ENCODE peak calls at places on chromosomes 13 and 19, in four cellular contexts. P, N, Z and H are unnamed samples.

GRCh38 chr13:59979589-59979988 is 184.1 kb downstream of the DIAPH3 start:
- DNase-seq in P (peak; percentile 23), N (no peak), Z (no peak), H (no peak)

GRCh38 chr13:66703597-66703996 is 526.5 kb downstream of the PCDH9 start:
- DNase-seq in P (no peak), N (no peak), Z (no peak), H (no peak)

GRCh38 chr13:109918179-109918651 is 131.8 kb upstream of the IRS2 start:
- DNase-seq in P (no peak), N (no peak), Z (no peak), H (no peak)

GRCh38 chr13:54317722-54318121 is 1289.1 kb downstream of the OLFM4 start:
- DNase-seq in P (no peak), N (peak; percentile 65), Z (no peak), H (no peak)

GRCh38 chr19:6099633-6100032 is 10.7 kb downstream of the RFX2 start:
- DNase-seq in P (no peak), N (no peak), Z (no peak), H (no peak)

GRCh38 chr19:4781851-4782250 is 9.7 kb upstream of the FEM1A start:
- DNase-seq in P (no peak), N (no peak), Z (no peak), H (no peak)

GRCh38 chr13:36130542-36131214 is 504 bp downstream of the DCLK1 start:
- DNase-seq in P (no peak), N (peak; percentile 78), Z (no peak), H (no peak)

GRCh38 chr19:6362351-6362801 is 1.0 kb downstream of the CLPP start:
- DNase-seq in P (peak; percentile 72), N (no peak), Z (no peak), H (no peak)

GRCh38 chr19:7262470-7262869 is 31.7 kb downstream of the INSR start:
- DNase-seq in P (no peak), N (no peak), Z (no peak), H (no peak)

GRCh38 chr13:77916481-77916880 is 2.1 kb downstream of the EDNRB start:
- DNase-seq in P (no peak), N (no peak), Z (no peak), H (no peak)

GRCh38 chr13:32045537-32045936 is 14.0 kb downstream of the FRY start:
- DNase-seq in P (no peak), N (no peak), Z (no peak), H (no peak)

GRCh38 chr19:459724-460511 is 915 bp downstream of the SHC2 start:
- DNase-seq in P (peak; percentile 23), N (peak; percentile 86), Z (peak; percentile 43), H (no peak)

GRCh38 chr19:41431426-41432386 is 4.5 kb upstream of the B3GNT8 start:
- DNase-seq in P (no peak), N (no peak), Z (no peak), H (no peak)

GRCh38 chr19:409515-410242 is 732 bp upstream of the C2CD4C start:
- DNase-seq in P (no peak), N (peak; percentile 67), Z (peak; percentile 8), H (no peak)

GRCh38 chr13:19782049-19782726 is 557 bp downstream of the PSPC1 start:
- DNase-seq in P (no peak), N (peak; percentile 86), Z (peak; percentile 19), H (peak; percentile 49)

GRCh38 chr19:56956503-56957226 is 116.1 kb upstream of the PEG3 start:
- DNase-seq in P (no peak), N (no peak), Z (no peak), H (no peak)

GRCh38 chr19:14632286-14632685 is 42.4 kb downstream of the ADGRE3 start:
- DNase-seq in P (peak; percentile 4), N (no peak), Z (no peak), H (no peak)

GRCh38 chr13:48645845-48646244 is 7.9 kb upstream of the CYSLTR2 start:
- DNase-seq in P (no peak), N (no peak), Z (no peak), H (no peak)

GRCh38 chr19:35785087-35785627 is 9.8 kb downstream of the ARHGAP33 start:
- DNase-seq in P (no peak), N (no peak), Z (no peak), H (no peak)

GRCh38 chr19:23099966-23100365 is 16.9 kb upstream of the ZNF730 start:
- DNase-seq in P (no peak), N (no peak), Z (no peak), H (no peak)

GRCh38 chr13:57631607-57632275 is at the start of gene PCDH17:
- DNase-seq in P (peak; percentile 17), N (peak; percentile 70), Z (no peak), H (no peak)

GRCh38 chr13:24452044-24452443 is 60.5 kb downstream of the PARP4 start:
- DNase-seq in P (no peak), N (no peak), Z (no peak), H (no peak)

GRCh38 chr13:48319458-48320395 is 16.2 kb downstream of the RB1 start:
- DNase-seq in P (peak; percentile 17), N (no peak), Z (no peak), H (no peak)

GRCh38 chr13:63198076-63198475 is 1782.4 kb upstream of the PCDH20 start:
- DNase-seq in P (no peak), N (no peak), Z (no peak), H (no peak)

GRCh38 chr13:57739089-57739488 is 107.5 kb downstream of the PCDH17 start:
- DNase-seq in P (no peak), N (no peak), Z (no peak), H (no peak)

GRCh38 chr19:58440556-58440955 is 603 bp upstream of the ZNF132 start:
- DNase-seq in P (peak; percentile 6), N (no peak), Z (no peak), H (no peak)

GRCh38 chr19:3346677-3347353 is 19.6 kb upstream of the NFIC start:
- DNase-seq in P (no peak), N (peak; percentile 95), Z (peak; percentile 49), H (no peak)

GRCh38 chr13:98548230-98548629 is 28.7 kb downstream of the STK24 start:
- DNase-seq in P (no peak), N (no peak), Z (no peak), H (no peak)

GRCh38 chr13:107960301-107960700 is 255.0 kb downstream of the LIG4 start:
- DNase-seq in P (no peak), N (no peak), Z (no peak), H (no peak)

DNA sequence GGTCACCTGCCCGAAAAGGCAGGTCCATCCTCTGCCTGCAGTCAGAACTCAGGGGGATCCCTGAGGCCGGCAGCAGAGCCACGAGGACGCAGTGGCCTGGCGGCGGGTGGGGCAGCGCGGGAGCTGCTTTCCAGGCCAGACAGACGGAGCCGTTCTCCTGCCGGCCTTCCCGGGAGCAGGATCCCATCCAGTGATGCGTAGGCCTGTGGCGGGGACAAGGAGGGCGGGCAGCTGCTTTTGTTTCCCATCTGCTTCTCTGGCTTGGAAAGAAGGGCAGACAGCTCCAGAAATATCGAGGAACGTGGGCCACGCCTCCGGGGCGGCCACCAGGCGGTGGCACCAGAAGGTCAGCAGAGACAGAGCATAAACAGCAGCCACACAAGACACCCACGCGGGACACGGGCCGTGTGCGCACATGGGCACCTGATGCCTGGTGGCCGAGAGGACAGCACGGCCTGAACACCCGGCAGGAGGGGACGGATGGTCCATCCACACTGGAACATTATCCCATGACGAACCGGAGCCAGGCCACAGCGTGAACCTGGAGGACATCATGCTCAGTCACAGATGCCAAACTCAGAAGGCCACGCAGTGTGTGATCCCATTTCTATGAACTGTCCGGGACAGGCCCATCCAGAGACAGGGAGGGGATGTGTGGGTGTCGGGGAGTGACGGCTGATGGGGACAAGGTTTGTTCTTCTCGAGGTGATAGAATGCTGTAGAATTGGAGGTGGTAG is 13.9 kb upstream of the MKNK2 start:
- DNase-seq in P (no peak), N (no peak), Z (no peak), H (no peak)
- H3K4me1 ChIP-seq in P (peaks cover 31% of the 10 kb centered on the region), N (no peaks in the 10 kb centered on the region), Z (peaks cover 55% of the 10 kb centered on the region), H (no peaks in the 10 kb centered on the region)

DNA sequence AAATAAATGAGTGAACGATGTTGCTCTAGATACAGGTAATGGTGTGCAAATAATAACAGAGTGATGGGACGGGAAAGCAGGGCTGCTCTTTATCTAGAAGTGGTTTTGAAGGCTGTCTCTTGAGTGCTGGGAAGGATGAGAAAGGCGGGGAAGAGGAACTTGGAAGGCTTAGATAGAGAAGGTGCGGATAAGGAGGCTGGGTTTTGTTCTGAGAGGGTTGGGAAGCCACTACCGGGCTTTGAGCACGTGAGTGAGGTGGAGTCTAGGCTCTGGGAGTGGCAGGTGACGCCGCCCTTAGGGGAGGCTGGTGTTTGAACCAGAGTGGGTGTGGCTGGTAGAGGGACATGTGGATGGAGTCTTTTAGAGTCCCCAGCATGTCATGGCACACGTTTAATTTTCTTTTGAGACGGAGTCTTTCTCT is 811 bp downstream of the ARMC6 start:
- DNase-seq in P (peak; percentile 62), N (no peak), Z (no peak), H (peak; percentile 44)
- H3K4me3 ChIP-seq in P (peak overlapping the region; percentile 46), N (peak overlapping the region; percentile 78), Z (peak overlapping the region; percentile 99), H (peak overlapping the region; percentile 98)

DNA sequence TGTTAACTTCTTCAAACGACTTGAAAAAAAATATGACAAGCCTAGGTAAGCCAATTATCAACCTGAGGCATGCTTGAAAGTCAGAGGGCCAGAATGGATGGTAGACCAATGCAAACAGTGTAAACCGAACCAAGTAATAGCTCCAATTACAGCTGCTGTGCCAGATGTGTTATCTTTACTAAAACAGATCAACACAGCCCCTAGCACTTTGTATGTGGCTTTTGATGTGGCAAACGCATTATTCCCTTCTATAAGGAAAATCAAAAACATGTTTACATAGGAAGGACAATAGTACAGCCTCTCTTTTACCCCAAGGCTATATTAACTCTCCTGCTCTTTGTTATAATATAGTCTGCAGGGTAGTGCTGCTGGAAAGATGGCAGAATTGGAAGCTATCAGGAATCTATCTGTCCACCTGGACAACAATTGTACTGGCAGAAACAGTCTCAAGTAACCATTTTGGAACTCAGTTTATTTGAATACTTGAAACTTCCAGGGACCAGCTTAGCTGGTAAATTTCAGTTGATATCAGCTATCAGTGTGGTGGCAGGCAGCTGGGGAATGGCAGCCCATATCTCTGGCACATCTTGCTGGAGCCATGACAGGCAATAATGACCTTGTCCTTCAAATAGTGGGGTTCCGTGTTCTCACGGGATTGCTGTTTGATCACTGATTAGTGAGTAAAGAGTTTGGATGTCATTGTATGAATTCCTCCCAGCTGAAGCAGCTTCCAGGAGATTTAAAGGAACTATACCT is 144.3 kb upstream of the WASF3 start:
- DNase-seq in P (no peak), N (no peak), Z (no peak), H (no peak)
- H3K4me1 ChIP-seq in P (no peaks in the 10 kb centered on the region), N (no peaks in the 10 kb centered on the region), Z (no peaks in the 10 kb centered on the region), H (no peaks in the 10 kb centered on the region)

GRCh38 chr13:40622761-40623160 is 43.7 kb downstream of the FOXO1 start:
- DNase-seq in P (no peak), N (no peak), Z (no peak), H (no peak)

GRCh38 chr13:40622246-40622645 is 44.2 kb downstream of the FOXO1 start:
- DNase-seq in P (no peak), N (no peak), Z (no peak), H (no peak)

GRCh38 chr13:40626977-40627376 is 39.5 kb downstream of the FOXO1 start:
- DNase-seq in P (no peak), N (no peak), Z (no peak), H (no peak)

GRCh38 chr13:40626566-40626965 is 39.9 kb downstream of the FOXO1 start:
- DNase-seq in P (no peak), N (no peak), Z (no peak), H (no peak)

GRCh38 chr13:40624338-40624737 is 42.1 kb downstream of the FOXO1 start:
- DNase-seq in P (no peak), N (no peak), Z (no peak), H (no peak)
- H3K4me3 ChIP-seq in P (no peak overlapping the region), N (no peak overlapping the region), Z (no peak overlapping the region), H (no peak overlapping the region)